ENCODE peak calls at places on chromosomes 11 and 22, in seven cellular contexts. One of them, this sample, is unnamed.
A peak's percentile ranks its signal among the peaks of the same experiment; 100 is the strongest.

GRCh38 chr22:31143537-31143936 is 3.2 kb upstream of the PLA2G3 start:
- DNase-seq in activated gamma-delta T cell treated with anti-CD3 and anti-CD28 coated beads, Interleukin-2, amount 50 U/mL, for 16 hours: no peak
- DNase-seq in HTR-8/SVneo: no peak
- DNase-seq in T-helper 1 cell: no peak
- DNase-seq in hepatocyte: no peak
- DNase-seq in DMS153: no peak
- DNase-seq in HCEC 1CT: no peak
- DNase-seq in this sample: no peak

GRCh38 chr22:35425971-35426800 is 26.2 kb downstream of the MCM5 start:
- DNase-seq in HTR-8/SVneo: peak; percentile 19
- DNase-seq in HCEC 1CT: no peak
- DNase-seq in activated gamma-delta T cell treated with anti-CD3 and anti-CD28 coated beads, Interleukin-2, amount 50 U/mL, for 16 hours: no peak
- DNase-seq in hepatocyte: peak; percentile 19
- DNase-seq in T-helper 1 cell: no peak
- DNase-seq in DMS153: peak; percentile 71
- DNase-seq in this sample: no peak

GRCh38 chr11:50214376-50214775 is 181.7 kb downstream of the OR4C45 start:
- DNase-seq in HTR-8/SVneo: no peak
- DNase-seq in T-helper 1 cell: no peak
- DNase-seq in DMS153: no peak
- DNase-seq in HCEC 1CT: no peak
- DNase-seq in activated gamma-delta T cell treated with anti-CD3 and anti-CD28 coated beads, Interleukin-2, amount 50 U/mL, for 16 hours: no peak
- DNase-seq in hepatocyte: no peak
- DNase-seq in this sample: no peak

GRCh38 chr22:40348025-40348658 is 1.8 kb downstream of the ADSL start:
- DNase-seq in T-helper 1 cell: peak; percentile 64
- DNase-seq in HCEC 1CT: peak; percentile 49
- DNase-seq in HTR-8/SVneo: peak; percentile 54
- DNase-seq in activated gamma-delta T cell treated with anti-CD3 and anti-CD28 coated beads, Interleukin-2, amount 50 U/mL, for 16 hours: peak; percentile 48
- DNase-seq in DMS153: no peak
- DNase-seq in hepatocyte: peak; percentile 72
- DNase-seq in this sample: peak; percentile 62

GRCh38 chr11:18010271-18010670 is 2.6 kb downstream of the SERGEF start:
- DNase-seq in T-helper 1 cell: no peak
- DNase-seq in HCEC 1CT: no peak
- DNase-seq in hepatocyte: no peak
- DNase-seq in HTR-8/SVneo: no peak
- DNase-seq in activated gamma-delta T cell treated with anti-CD3 and anti-CD28 coated beads, Interleukin-2, amount 50 U/mL, for 16 hours: no peak
- DNase-seq in DMS153: no peak
- DNase-seq in this sample: no peak

GRCh38 chr22:45997077-45997774 is 20.3 kb upstream of the WNT7B start:
- DNase-seq in HCEC 1CT: peak; percentile 98
- DNase-seq in activated gamma-delta T cell treated with anti-CD3 and anti-CD28 coated beads, Interleukin-2, amount 50 U/mL, for 16 hours: no peak
- DNase-seq in DMS153: peak; percentile 93
- DNase-seq in HTR-8/SVneo: peak; percentile 87
- DNase-seq in T-helper 1 cell: no peak
- DNase-seq in hepatocyte: peak; percentile 69
- DNase-seq in this sample: peak; percentile 94

GRCh38 chr11:113392522-113392921 is 4.9 kb downstream of the ANKK1 start:
- DNase-seq in hepatocyte: no peak
- DNase-seq in DMS153: no peak
- DNase-seq in T-helper 1 cell: no peak
- DNase-seq in HCEC 1CT: no peak
- DNase-seq in activated gamma-delta T cell treated with anti-CD3 and anti-CD28 coated beads, Interleukin-2, amount 50 U/mL, for 16 hours: no peak
- DNase-seq in HTR-8/SVneo: no peak
- DNase-seq in this sample: no peak

GRCh38 chr11:35825386-35825785 is 118.5 kb upstream of the LDLRAD3 start:
- DNase-seq in hepatocyte: no peak
- DNase-seq in activated gamma-delta T cell treated with anti-CD3 and anti-CD28 coated beads, Interleukin-2, amount 50 U/mL, for 16 hours: no peak
- DNase-seq in HCEC 1CT: no peak
- DNase-seq in HTR-8/SVneo: no peak
- DNase-seq in T-helper 1 cell: no peak
- DNase-seq in DMS153: no peak
- DNase-seq in this sample: no peak

GRCh38 chr11:67271548-67272284 is 5.4 kb downstream of the GRK2 start:
- DNase-seq in DMS153: peak; percentile 91
- DNase-seq in HCEC 1CT: no peak
- DNase-seq in hepatocyte: no peak
- DNase-seq in activated gamma-delta T cell treated with anti-CD3 and anti-CD28 coated beads, Interleukin-2, amount 50 U/mL, for 16 hours: no peak
- DNase-seq in T-helper 1 cell: peak; percentile 39
- DNase-seq in HTR-8/SVneo: no peak
- DNase-seq in this sample: no peak

GRCh38 chr11:2747236-2748015 is 47.6 kb upstream of the KCNQ1OT1 start:
- DNase-seq in DMS153: no peak
- DNase-seq in hepatocyte: no peak
- DNase-seq in HTR-8/SVneo: no peak
- DNase-seq in T-helper 1 cell: no peak
- DNase-seq in activated gamma-delta T cell treated with anti-CD3 and anti-CD28 coated beads, Interleukin-2, amount 50 U/mL, for 16 hours: no peak
- DNase-seq in HCEC 1CT: no peak
- DNase-seq in this sample: no peak

GRCh38 chr11:62588966-62589637 is 2.2 kb downstream of the TUT1 start:
- DNase-seq in T-helper 1 cell: no peak
- DNase-seq in HCEC 1CT: no peak
- DNase-seq in hepatocyte: no peak
- DNase-seq in HTR-8/SVneo: no peak
- DNase-seq in DMS153: no peak
- DNase-seq in activated gamma-delta T cell treated with anti-CD3 and anti-CD28 coated beads, Interleukin-2, amount 50 U/mL, for 16 hours: no peak
- DNase-seq in this sample: peak; percentile 42

GRCh38 chr11:119077839-119078238 is 6.8 kb upstream of the HMBS start:
- DNase-seq in HCEC 1CT: no peak
- DNase-seq in DMS153: no peak
- DNase-seq in T-helper 1 cell: no peak
- DNase-seq in activated gamma-delta T cell treated with anti-CD3 and anti-CD28 coated beads, Interleukin-2, amount 50 U/mL, for 16 hours: no peak
- DNase-seq in hepatocyte: no peak
- DNase-seq in HTR-8/SVneo: no peak
- DNase-seq in this sample: no peak

GRCh38 chr11:129115652-129116585 is 76.2 kb downstream of the ARHGAP32 start:
- DNase-seq in HCEC 1CT: peak; percentile 72
- DNase-seq in DMS153: no peak
- DNase-seq in hepatocyte: peak; percentile 23
- DNase-seq in T-helper 1 cell: no peak
- DNase-seq in activated gamma-delta T cell treated with anti-CD3 and anti-CD28 coated beads, Interleukin-2, amount 50 U/mL, for 16 hours: no peak
- DNase-seq in HTR-8/SVneo: no peak
- DNase-seq in this sample: no peak

GRCh38 chr11:78417888-78418583 is 416 bp upstream of the GAB2 start:
- DNase-seq in HCEC 1CT: peak; percentile 78
- DNase-seq in HTR-8/SVneo: peak; percentile 85
- DNase-seq in DMS153: peak; percentile 71
- DNase-seq in T-helper 1 cell: peak; percentile 65
- DNase-seq in hepatocyte: peak; percentile 94
- DNase-seq in activated gamma-delta T cell treated with anti-CD3 and anti-CD28 coated beads, Interleukin-2, amount 50 U/mL, for 16 hours: peak; percentile 54
- DNase-seq in this sample: peak; percentile 88

GRCh38 chr11:58770627-58771457 is 39.1 kb upstream of the GLYAT start:
- DNase-seq in activated gamma-delta T cell treated with anti-CD3 and anti-CD28 coated beads, Interleukin-2, amount 50 U/mL, for 16 hours: no peak
- DNase-seq in HCEC 1CT: peak; percentile 85
- DNase-seq in T-helper 1 cell: no peak
- DNase-seq in HTR-8/SVneo: no peak
- DNase-seq in DMS153: no peak
- DNase-seq in hepatocyte: no peak
- DNase-seq in this sample: no peak

GRCh38 chr22:41910599-41911291 is 4.1 kb downstream of the SHISA8 start:
- DNase-seq in T-helper 1 cell: peak; percentile 12
- DNase-seq in DMS153: no peak
- DNase-seq in hepatocyte: peak; percentile 38
- DNase-seq in HTR-8/SVneo: no peak
- DNase-seq in activated gamma-delta T cell treated with anti-CD3 and anti-CD28 coated beads, Interleukin-2, amount 50 U/mL, for 16 hours: no peak
- DNase-seq in HCEC 1CT: no peak
- DNase-seq in this sample: peak; percentile 39

GRCh38 chr11:86153439-86153838 is 84.6 kb upstream of the PICALM start:
- DNase-seq in HCEC 1CT: no peak
- DNase-seq in HTR-8/SVneo: no peak
- DNase-seq in T-helper 1 cell: no peak
- DNase-seq in DMS153: no peak
- DNase-seq in activated gamma-delta T cell treated with anti-CD3 and anti-CD28 coated beads, Interleukin-2, amount 50 U/mL, for 16 hours: no peak
- DNase-seq in hepatocyte: no peak
- DNase-seq in this sample: no peak

GRCh38 chr11:113841691-113842090 is 33.7 kb downstream of the USP28 start:
- DNase-seq in DMS153: no peak
- DNase-seq in HCEC 1CT: no peak
- DNase-seq in activated gamma-delta T cell treated with anti-CD3 and anti-CD28 coated beads, Interleukin-2, amount 50 U/mL, for 16 hours: no peak
- DNase-seq in T-helper 1 cell: no peak
- DNase-seq in hepatocyte: no peak
- DNase-seq in HTR-8/SVneo: no peak
- DNase-seq in this sample: no peak

GRCh38 chr11:125356736-125357292 is 139.3 kb downstream of the FEZ1 start:
- DNase-seq in hepatocyte: no peak
- DNase-seq in HTR-8/SVneo: no peak
- DNase-seq in T-helper 1 cell: no peak
- DNase-seq in HCEC 1CT: no peak
- DNase-seq in DMS153: no peak
- DNase-seq in activated gamma-delta T cell treated with anti-CD3 and anti-CD28 coated beads, Interleukin-2, amount 50 U/mL, for 16 hours: no peak
- DNase-seq in this sample: no peak

GRCh38 chr22:36383110-36383581 is 4.6 kb downstream of the MYH9 start:
- DNase-seq in HCEC 1CT: peak; percentile 87
- DNase-seq in activated gamma-delta T cell treated with anti-CD3 and anti-CD28 coated beads, Interleukin-2, amount 50 U/mL, for 16 hours: peak; percentile 48
- DNase-seq in DMS153: no peak
- DNase-seq in T-helper 1 cell: no peak
- DNase-seq in hepatocyte: no peak
- DNase-seq in HTR-8/SVneo: no peak
- DNase-seq in this sample: peak; percentile 97

GRCh38 chr22:24391836-24392217 is 35.6 kb upstream of the ADORA2A start:
- DNase-seq in T-helper 1 cell: no peak
- DNase-seq in activated gamma-delta T cell treated with anti-CD3 and anti-CD28 coated beads, Interleukin-2, amount 50 U/mL, for 16 hours: no peak
- DNase-seq in HCEC 1CT: peak; percentile 54
- DNase-seq in hepatocyte: no peak
- DNase-seq in DMS153: no peak
- DNase-seq in HTR-8/SVneo: no peak
- DNase-seq in this sample: no peak

GRCh38 chr11:44695169-44695833 is 31.5 kb upstream of the TSPAN18 start:
- DNase-seq in T-helper 1 cell: no peak
- DNase-seq in hepatocyte: no peak
- DNase-seq in HTR-8/SVneo: no peak
- DNase-seq in DMS153: no peak
- DNase-seq in HCEC 1CT: no peak
- DNase-seq in activated gamma-delta T cell treated with anti-CD3 and anti-CD28 coated beads, Interleukin-2, amount 50 U/mL, for 16 hours: no peak
- DNase-seq in this sample: no peak

GRCh38 chr11:6856871-6857270 is 6.0 kb upstream of the OR10A2 start:
- DNase-seq in HCEC 1CT: peak; percentile 83
- DNase-seq in T-helper 1 cell: no peak
- DNase-seq in activated gamma-delta T cell treated with anti-CD3 and anti-CD28 coated beads, Interleukin-2, amount 50 U/mL, for 16 hours: no peak
- DNase-seq in DMS153: no peak
- DNase-seq in hepatocyte: no peak
- DNase-seq in HTR-8/SVneo: no peak
- DNase-seq in this sample: no peak

GRCh38 chr11:101003468-101003867 is 126.1 kb downstream of the PGR start:
- DNase-seq in hepatocyte: no peak
- DNase-seq in DMS153: no peak
- DNase-seq in T-helper 1 cell: no peak
- DNase-seq in HCEC 1CT: peak; percentile 18
- DNase-seq in HTR-8/SVneo: no peak
- DNase-seq in activated gamma-delta T cell treated with anti-CD3 and anti-CD28 coated beads, Interleukin-2, amount 50 U/mL, for 16 hours: no peak
- DNase-seq in this sample: peak; percentile 13

GRCh38 chr11:128458316-128458715 is 129.0 kb downstream of the ETS1 start:
- DNase-seq in HCEC 1CT: peak; percentile 95
- DNase-seq in hepatocyte: no peak
- DNase-seq in HTR-8/SVneo: peak; percentile 38
- DNase-seq in T-helper 1 cell: no peak
- DNase-seq in activated gamma-delta T cell treated with anti-CD3 and anti-CD28 coated beads, Interleukin-2, amount 50 U/mL, for 16 hours: no peak
- DNase-seq in DMS153: no peak
- DNase-seq in this sample: no peak

GRCh38 chr11:14645247-14645912 is 1.8 kb downstream of the PDE3B start:
- DNase-seq in T-helper 1 cell: no peak
- DNase-seq in activated gamma-delta T cell treated with anti-CD3 and anti-CD28 coated beads, Interleukin-2, amount 50 U/mL, for 16 hours: no peak
- DNase-seq in HCEC 1CT: peak; percentile 35
- DNase-seq in hepatocyte: no peak
- DNase-seq in HTR-8/SVneo: no peak
- DNase-seq in DMS153: no peak
- DNase-seq in this sample: peak; percentile 23

GRCh38 chr22:50305658-50306566 is 1.5 kb downstream of the PLXNB2 start:
- DNase-seq in HTR-8/SVneo: peak; percentile 96
- DNase-seq in activated gamma-delta T cell treated with anti-CD3 and anti-CD28 coated beads, Interleukin-2, amount 50 U/mL, for 16 hours: no peak
- DNase-seq in DMS153: peak; percentile 88
- DNase-seq in hepatocyte: peak; percentile 87
- DNase-seq in T-helper 1 cell: no peak
- DNase-seq in HCEC 1CT: peak; percentile 86
- DNase-seq in this sample: peak; percentile 69

GRCh38 chr22:45978275-45978713 is 1.3 kb upstream of the WNT7B start:
- DNase-seq in HTR-8/SVneo: no peak
- DNase-seq in HCEC 1CT: no peak
- DNase-seq in T-helper 1 cell: no peak
- DNase-seq in activated gamma-delta T cell treated with anti-CD3 and anti-CD28 coated beads, Interleukin-2, amount 50 U/mL, for 16 hours: no peak
- DNase-seq in DMS153: no peak
- DNase-seq in hepatocyte: no peak
- DNase-seq in this sample: no peak

GRCh38 chr11:126655807-126656128 is 300.3 kb downstream of the ST3GAL4 start:
- DNase-seq in DMS153: no peak
- DNase-seq in HTR-8/SVneo: no peak
- DNase-seq in T-helper 1 cell: no peak
- DNase-seq in hepatocyte: peak; percentile 15
- DNase-seq in HCEC 1CT: no peak
- DNase-seq in activated gamma-delta T cell treated with anti-CD3 and anti-CD28 coated beads, Interleukin-2, amount 50 U/mL, for 16 hours: no peak
- DNase-seq in this sample: no peak

GRCh38 chr11:47924184-47924671 is 56.1 kb upstream of the PTPRJ start:
- DNase-seq in hepatocyte: peak; percentile 44
- DNase-seq in DMS153: peak; percentile 11
- DNase-seq in T-helper 1 cell: no peak
- DNase-seq in HTR-8/SVneo: peak; percentile 48
- DNase-seq in activated gamma-delta T cell treated with anti-CD3 and anti-CD28 coated beads, Interleukin-2, amount 50 U/mL, for 16 hours: no peak
- DNase-seq in HCEC 1CT: peak; percentile 82
- DNase-seq in this sample: peak; percentile 25

GRCh38 chr11:17978553-17979287 is 34.1 kb downstream of the SERGEF start:
- DNase-seq in HCEC 1CT: peak; percentile 57
- DNase-seq in hepatocyte: peak; percentile 75
- DNase-seq in DMS153: peak; percentile 40
- DNase-seq in HTR-8/SVneo: peak; percentile 43
- DNase-seq in activated gamma-delta T cell treated with anti-CD3 and anti-CD28 coated beads, Interleukin-2, amount 50 U/mL, for 16 hours: no peak
- DNase-seq in T-helper 1 cell: no peak
- DNase-seq in this sample: peak; percentile 37

GRCh38 chr11:110056956-110057355 is 36.2 kb upstream of the ZC3H12C start:
- DNase-seq in hepatocyte: no peak
- DNase-seq in T-helper 1 cell: no peak
- DNase-seq in activated gamma-delta T cell treated with anti-CD3 and anti-CD28 coated beads, Interleukin-2, amount 50 U/mL, for 16 hours: no peak
- DNase-seq in HTR-8/SVneo: no peak
- DNase-seq in DMS153: no peak
- DNase-seq in HCEC 1CT: no peak
- DNase-seq in this sample: no peak

GRCh38 chr11:6216501-6216900 is 11.1 kb downstream of the C11orf42 start:
- DNase-seq in T-helper 1 cell: no peak
- DNase-seq in HTR-8/SVneo: no peak
- DNase-seq in hepatocyte: no peak
- DNase-seq in DMS153: no peak
- DNase-seq in activated gamma-delta T cell treated with anti-CD3 and anti-CD28 coated beads, Interleukin-2, amount 50 U/mL, for 16 hours: no peak
- DNase-seq in HCEC 1CT: no peak
- DNase-seq in this sample: no peak

GRCh38 chr22:25484498-25484897 is 80.0 kb upstream of the GRK3 start:
- DNase-seq in HTR-8/SVneo: no peak
- DNase-seq in DMS153: no peak
- DNase-seq in T-helper 1 cell: no peak
- DNase-seq in activated gamma-delta T cell treated with anti-CD3 and anti-CD28 coated beads, Interleukin-2, amount 50 U/mL, for 16 hours: no peak
- DNase-seq in hepatocyte: no peak
- DNase-seq in HCEC 1CT: no peak
- DNase-seq in this sample: no peak